ENCODE peak calls at places on chromosomes 6 and 20, in seven cellular contexts. Z is anterior cingulate cortex; P is neural progenitor cell; V is sigmoid colon; M is stimulated activated CD8-positive, alpha-beta memory T cell treated with anti-CD3 and anti-CD28 coated beads, Interleukin-15, amount 100 ng/mL, for 24 hours; T is retina; I is heart right ventricle. X is an unnamed sample.

GRCh38 chr20:58630063-58630462 is 21.0 kb upstream of the STX16 start:
- DNase-seq in V (no peak), Z (no peak), T (no peak), I (no peak), P (no peak), M (no peak), X (no peak)

GRCh38 chr20:62477669-62478450 is 2.1 kb upstream of the GATA5 start:
- DNase-seq in I (no peak), M (no peak), T (no peak), V (no peak), P (peak), Z (no peak), X (no peak)

GRCh38 chr20:25070821-25071473 is 11.0 kb downstream of the VSX1 start:
- DNase-seq in T (no peak), Z (no peak), V (no peak), M (no peak), P (no peak), I (no peak), X (peak)

GRCh38 chr20:46614503-46614902 is 36.8 kb downstream of the SLC13A3 start:
- DNase-seq in Z (no peak), I (no peak), T (no peak), M (no peak), P (no peak), V (no peak), X (no peak)

GRCh38 chr6:134466751-134467525 is 149.0 kb upstream of the SGK1 start:
- DNase-seq in M (no peak), T (no peak), V (no peak), P (no peak), Z (no peak), I (no peak), X (no peak)

GRCh38 chr6:158818580-158819212 is 472 bp downstream of the EZR start:
- DNase-seq in P (peak), I (peak), M (peak), Z (no peak), T (peak), V (peak), X (peak)

GRCh38 chr20:47885909-47886453 is 100.7 kb upstream of the SULF2 start:
- DNase-seq in P (no peak), M (no peak), T (no peak), Z (no peak), I (no peak), V (no peak), X (no peak)

GRCh38 chr6:46271728-46272127 is 100.9 kb upstream of the ENPP5 start:
- DNase-seq in M (no peak), T (no peak), I (no peak), Z (no peak), V (no peak), P (no peak), X (no peak)

GRCh38 chr20:61253264-61253639 is 1.2 kb downstream of the CDH4 start:
- DNase-seq in M (no peak), Z (no peak), V (no peak), P (peak), T (no peak), I (no peak), X (no peak)

GRCh38 chr20:44295995-44296394 is 15.0 kb downstream of the FITM2 start:
- DNase-seq in Z (no peak), P (no peak), M (no peak), I (no peak), T (peak), V (peak), X (no peak)